ENCODE peak calls at places on chromosomes 7 and 10, in four cellular contexts. S, L, Z and J are unnamed samples.

GRCh38 chr10:73886085-73886529 is 11.8 kb upstream of the CAMK2G start:
- DNase-seq in Z (peak), S (no peak), L (peak), J (peak)

GRCh38 chr10:89710748-89711147 is 9.4 kb downstream of the KIF20B start:
- DNase-seq in L (no peak), S (no peak), Z (no peak), J (no peak)

GRCh38 chr7:128673571-128673970 is 1.5 kb downstream of the GARIN1A start:
- DNase-seq in L (no peak), S (no peak), Z (no peak), J (no peak)

GRCh38 chr10:130443236-130443635 is 307.0 kb downstream of the GLRX3 start:
- DNase-seq in L (no peak), Z (no peak), S (no peak), J (no peak)

GRCh38 chr10:88525371-88526079 is 57.6 kb downstream of the RNLS start:
- DNase-seq in L (no peak), Z (no peak), S (no peak), J (no peak)

GRCh38 chr10:66678521-66678920 is 247.3 kb upstream of the LRRTM3 start:
- DNase-seq in L (no peak), Z (no peak), S (no peak), J (no peak)

GRCh38 chr7:140390466-140391190 is 7.7 kb downstream of the SLC37A3 start:
- DNase-seq in L (peak), Z (no peak), S (no peak), J (no peak)

GRCh38 chr7:30931927-30932540 is 20.4 kb downstream of the AQP1 start:
- DNase-seq in L (no peak), S (no peak), Z (no peak), J (no peak)

GRCh38 chr7:117010375-117011133 is 57.3 kb downstream of the ST7 start:
- DNase-seq in S (no peak), L (peak), Z (no peak), J (no peak)

GRCh38 chr10:93567277-93568104 is 1.0 kb downstream of the FFAR4 start:
- DNase-seq in S (no peak), L (no peak), Z (no peak), J (no peak)

GRCh38 chr7:901388-902154 is 25.2 kb downstream of the GET4 start:
- DNase-seq in Z (no peak), L (peak), S (peak), J (peak)

GRCh38 chr10:103636492-103636891 is 143.0 kb downstream of the NEURL1 start:
- DNase-seq in S (no peak), L (no peak), Z (no peak), J (no peak)

GRCh38 chr10:46024948-46025347 is 5.5 kb downstream of the NCOA4 start:
- DNase-seq in S (no peak), L (no peak), Z (no peak), J (no peak)

GRCh38 chr7:14688208-14688607 is 214.3 kb downstream of the DGKB start:
- DNase-seq in S (no peak), L (no peak), Z (no peak), J (no peak)